ENCODE peak calls at places on chromosomes 2 and 18, in eight cellular contexts. One of them, this sample, is unnamed.

GRCh38 chr18:2111456-2111855 is 459.8 kb downstream of the METTL4 start:
- DNase-seq in adrenal gland: no peak
- DNase-seq in left lung: no peak
- DNase-seq in Calu3: no peak
- DNase-seq in Caco-2: no peak
- DNase-seq in neural crest cell: no peak
- DNase-seq in IMR-90: no peak
- DNase-seq in A549: no peak
- DNase-seq in this sample: peak

GRCh38 chr2:207041279-207041678 is 102.0 kb downstream of the CPO start:
- DNase-seq in adrenal gland: no peak
- DNase-seq in left lung: no peak
- DNase-seq in Calu3: no peak
- DNase-seq in Caco-2: no peak
- DNase-seq in neural crest cell: no peak
- DNase-seq in IMR-90: no peak
- DNase-seq in A549: no peak
- DNase-seq in this sample: peak

GRCh38 chr2:239275871-239276812 is 124.7 kb downstream of the HDAC4 start:
- DNase-seq in adrenal gland: peak
- DNase-seq in left lung: no peak
- DNase-seq in Calu3: no peak
- DNase-seq in Caco-2: no peak
- DNase-seq in neural crest cell: no peak
- DNase-seq in IMR-90: no peak
- DNase-seq in A549: peak
- DNase-seq in this sample: peak

GRCh38 chr2:217413193-217413592 is 553.3 kb upstream of the TNP1 start:
- DNase-seq in adrenal gland: no peak
- DNase-seq in left lung: no peak
- DNase-seq in Calu3: no peak
- DNase-seq in Caco-2: no peak
- DNase-seq in neural crest cell: no peak
- DNase-seq in IMR-90: no peak
- DNase-seq in A549: no peak
- DNase-seq in this sample: peak

GRCh38 chr2:239569401-239570090 is 168.7 kb upstream of the HDAC4 start:
- DNase-seq in adrenal gland: no peak
- DNase-seq in left lung: no peak
- DNase-seq in Calu3: no peak
- DNase-seq in Caco-2: no peak
- DNase-seq in neural crest cell: no peak
- DNase-seq in IMR-90: no peak
- DNase-seq in A549: no peak
- DNase-seq in this sample: no peak

GRCh38 chr2:69034122-69034521 is 21.1 kb downstream of the ANTXR1 start:
- DNase-seq in adrenal gland: no peak
- DNase-seq in left lung: no peak
- DNase-seq in Calu3: no peak
- DNase-seq in Caco-2: no peak
- DNase-seq in neural crest cell: no peak
- DNase-seq in IMR-90: no peak
- DNase-seq in A549: no peak
- DNase-seq in this sample: no peak

GRCh38 chr18:50751490-50751889 is 68.3 kb downstream of the MRO start:
- DNase-seq in adrenal gland: no peak
- DNase-seq in left lung: no peak
- DNase-seq in Calu3: no peak
- DNase-seq in Caco-2: no peak
- DNase-seq in neural crest cell: no peak
- DNase-seq in IMR-90: no peak
- DNase-seq in A549: no peak
- DNase-seq in this sample: no peak

GRCh38 chr2:143686585-143687164 is 557.5 kb downstream of the ARHGAP15 start:
- DNase-seq in adrenal gland: no peak
- DNase-seq in left lung: no peak
- DNase-seq in Calu3: peak
- DNase-seq in Caco-2: no peak
- DNase-seq in neural crest cell: no peak
- DNase-seq in IMR-90: peak
- DNase-seq in A549: peak
- DNase-seq in this sample: peak

GRCh38 chr18:12656671-12657047 is 1.2 kb downstream of the SPIRE1 start:
- DNase-seq in adrenal gland: no peak
- DNase-seq in left lung: no peak
- DNase-seq in Calu3: no peak
- DNase-seq in Caco-2: no peak
- DNase-seq in neural crest cell: no peak
- DNase-seq in IMR-90: peak
- DNase-seq in A549: no peak
- DNase-seq in this sample: peak

GRCh38 chr18:75213610-75214009 is 3.0 kb downstream of the TSHZ1 start:
- DNase-seq in adrenal gland: no peak
- DNase-seq in left lung: no peak
- DNase-seq in Calu3: no peak
- DNase-seq in Caco-2: no peak
- DNase-seq in neural crest cell: no peak
- DNase-seq in IMR-90: peak
- DNase-seq in A549: no peak
- DNase-seq in this sample: peak

GRCh38 chr2:28128281-28128950 is 237.9 kb downstream of the BABAM2 start:
- DNase-seq in adrenal gland: no peak
- DNase-seq in left lung: no peak
- DNase-seq in Calu3: no peak
- DNase-seq in Caco-2: no peak
- DNase-seq in neural crest cell: no peak
- DNase-seq in IMR-90: peak
- DNase-seq in A549: no peak
- DNase-seq in this sample: no peak

GRCh38 chr2:129709956-129710598 is 269.4 kb upstream of the RAB6C start:
- DNase-seq in adrenal gland: no peak
- DNase-seq in left lung: no peak
- DNase-seq in Calu3: no peak
- DNase-seq in Caco-2: no peak
- DNase-seq in neural crest cell: no peak
- DNase-seq in IMR-90: no peak
- DNase-seq in A549: no peak
- DNase-seq in this sample: no peak

GRCh38 chr2:42554392-42554791 is 14.0 kb upstream of the MTA3 start:
- DNase-seq in adrenal gland: no peak
- DNase-seq in left lung: no peak
- DNase-seq in Calu3: no peak
- DNase-seq in Caco-2: no peak
- DNase-seq in neural crest cell: no peak
- DNase-seq in IMR-90: no peak
- DNase-seq in A549: no peak
- DNase-seq in this sample: no peak

GRCh38 chr2:85753525-85754312 is at the start of gene ATOH8:
- DNase-seq in adrenal gland: peak
- DNase-seq in left lung: peak
- DNase-seq in Calu3: peak
- DNase-seq in Caco-2: peak
- DNase-seq in neural crest cell: peak
- DNase-seq in IMR-90: peak
- DNase-seq in A549: peak
- DNase-seq in this sample: peak

GRCh38 chr2:236712304-236712703 is 142.7 kb downstream of the ACKR3 start:
- DNase-seq in adrenal gland: no peak
- DNase-seq in left lung: no peak
- DNase-seq in Calu3: no peak
- DNase-seq in Caco-2: no peak
- DNase-seq in neural crest cell: no peak
- DNase-seq in IMR-90: peak
- DNase-seq in A549: peak
- DNase-seq in this sample: peak

GRCh38 chr2:203594541-203594940 is 59.4 kb upstream of the RAPH1 start:
- DNase-seq in adrenal gland: no peak
- DNase-seq in left lung: no peak
- DNase-seq in Calu3: no peak
- DNase-seq in Caco-2: no peak
- DNase-seq in neural crest cell: no peak
- DNase-seq in IMR-90: peak
- DNase-seq in A549: no peak
- DNase-seq in this sample: peak

GRCh38 chr2:206614825-206615224 is 27.5 kb upstream of the FAM237A start:
- DNase-seq in adrenal gland: no peak
- DNase-seq in left lung: no peak
- DNase-seq in Calu3: peak
- DNase-seq in Caco-2: no peak
- DNase-seq in neural crest cell: no peak
- DNase-seq in IMR-90: peak
- DNase-seq in A549: peak
- DNase-seq in this sample: no peak

GRCh38 chr2:71467180-71467815 is 13.9 kb downstream of the DYSF start:
- DNase-seq in adrenal gland: no peak
- DNase-seq in left lung: no peak
- DNase-seq in Calu3: no peak
- DNase-seq in Caco-2: no peak
- DNase-seq in neural crest cell: no peak
- DNase-seq in IMR-90: no peak
- DNase-seq in A549: no peak
- DNase-seq in this sample: no peak

GRCh38 chr2:71465356-71465755 is 12.0 kb downstream of the DYSF start:
- DNase-seq in adrenal gland: no peak
- DNase-seq in left lung: no peak
- DNase-seq in Calu3: no peak
- DNase-seq in Caco-2: peak
- DNase-seq in neural crest cell: no peak
- DNase-seq in IMR-90: no peak
- DNase-seq in A549: no peak
- DNase-seq in this sample: no peak

GRCh38 chr2:71465961-71466300 is 12.6 kb downstream of the DYSF start:
- DNase-seq in adrenal gland: no peak
- DNase-seq in left lung: no peak
- DNase-seq in Calu3: no peak
- DNase-seq in Caco-2: no peak
- DNase-seq in neural crest cell: no peak
- DNase-seq in IMR-90: no peak
- DNase-seq in A549: no peak
- DNase-seq in this sample: no peak

GRCh38 chr2:71468279-71469015 is 15.1 kb downstream of the DYSF start:
- DNase-seq in adrenal gland: no peak
- DNase-seq in left lung: no peak
- DNase-seq in Calu3: no peak
- DNase-seq in Caco-2: no peak
- DNase-seq in neural crest cell: no peak
- DNase-seq in IMR-90: no peak
- DNase-seq in A549: no peak
- DNase-seq in this sample: no peak

GRCh38 chr2:71466301-71467179 is 13.2 kb downstream of the DYSF start:
- DNase-seq in adrenal gland: peak
- DNase-seq in left lung: peak
- DNase-seq in Calu3: peak
- DNase-seq in Caco-2: peak
- DNase-seq in neural crest cell: peak
- DNase-seq in IMR-90: no peak
- DNase-seq in A549: peak
- DNase-seq in this sample: peak
- TF ChIP-seq CTCF in adrenal gland: no peak
- TF ChIP-seq CTCF in left lung: no peak
- TF ChIP-seq CTCF in Calu3: no peak
- TF ChIP-seq CTCF in Caco-2: no peak
- TF ChIP-seq CTCF in neural crest cell: no peak
- TF ChIP-seq CTCF in IMR-90: no peak
- TF ChIP-seq CTCF in A549: no peak
- TF ChIP-seq CTCF in this sample: no peak

GRCh38 chr18:9333441-9334350 is 877 bp upstream of the TWSG1 start:
- DNase-seq in adrenal gland: peak
- DNase-seq in left lung: no peak
- DNase-seq in Calu3: peak
- DNase-seq in Caco-2: peak
- DNase-seq in neural crest cell: peak
- DNase-seq in IMR-90: no peak
- DNase-seq in A549: no peak
- DNase-seq in this sample: no peak
- TF ChIP-seq CTCF in adrenal gland: no peak
- TF ChIP-seq CTCF in left lung: no peak
- TF ChIP-seq CTCF in Calu3: no peak
- TF ChIP-seq CTCF in Caco-2: no peak
- TF ChIP-seq CTCF in neural crest cell: no peak
- TF ChIP-seq CTCF in IMR-90: peak
- TF ChIP-seq CTCF in A549: no peak
- TF ChIP-seq CTCF in this sample: no peak

GRCh38 chr2:238129166-238130010 is 9.1 kb upstream of the KLHL30 start:
- DNase-seq in adrenal gland: no peak
- DNase-seq in left lung: no peak
- DNase-seq in Calu3: no peak
- DNase-seq in Caco-2: no peak
- DNase-seq in neural crest cell: no peak
- DNase-seq in IMR-90: no peak
- DNase-seq in A549: no peak
- DNase-seq in this sample: no peak

GRCh38 chr2:238128061-238129040 is 10.1 kb upstream of the KLHL30 start:
- DNase-seq in adrenal gland: no peak
- DNase-seq in left lung: no peak
- DNase-seq in Calu3: no peak
- DNase-seq in Caco-2: no peak
- DNase-seq in neural crest cell: no peak
- DNase-seq in IMR-90: no peak
- DNase-seq in A549: no peak
- DNase-seq in this sample: no peak

GRCh38 chr2:238126338-238126737 is 12.1 kb upstream of the KLHL30 start:
- DNase-seq in adrenal gland: no peak
- DNase-seq in left lung: no peak
- DNase-seq in Calu3: no peak
- DNase-seq in Caco-2: no peak
- DNase-seq in neural crest cell: no peak
- DNase-seq in IMR-90: no peak
- DNase-seq in A549: no peak
- DNase-seq in this sample: no peak

GRCh38 chr2:238126775-238127164 is 11.7 kb upstream of the KLHL30 start:
- DNase-seq in adrenal gland: no peak
- DNase-seq in left lung: no peak
- DNase-seq in Calu3: no peak
- DNase-seq in Caco-2: no peak
- DNase-seq in neural crest cell: no peak
- DNase-seq in IMR-90: no peak
- DNase-seq in A549: no peak
- DNase-seq in this sample: no peak

GRCh38 chr2:238127165-238128060 is 11.1 kb upstream of the KLHL30 start:
- DNase-seq in adrenal gland: no peak
- DNase-seq in left lung: no peak
- DNase-seq in Calu3: peak
- DNase-seq in Caco-2: no peak
- DNase-seq in neural crest cell: no peak
- DNase-seq in IMR-90: peak
- DNase-seq in A549: peak
- DNase-seq in this sample: peak
- TF ChIP-seq CTCF in adrenal gland: no peak
- TF ChIP-seq CTCF in left lung: no peak
- TF ChIP-seq CTCF in Calu3: no peak
- TF ChIP-seq CTCF in Caco-2: no peak
- TF ChIP-seq CTCF in neural crest cell: no peak
- TF ChIP-seq CTCF in IMR-90: no peak
- TF ChIP-seq CTCF in A549: no peak
- TF ChIP-seq CTCF in this sample: peak

DNA sequence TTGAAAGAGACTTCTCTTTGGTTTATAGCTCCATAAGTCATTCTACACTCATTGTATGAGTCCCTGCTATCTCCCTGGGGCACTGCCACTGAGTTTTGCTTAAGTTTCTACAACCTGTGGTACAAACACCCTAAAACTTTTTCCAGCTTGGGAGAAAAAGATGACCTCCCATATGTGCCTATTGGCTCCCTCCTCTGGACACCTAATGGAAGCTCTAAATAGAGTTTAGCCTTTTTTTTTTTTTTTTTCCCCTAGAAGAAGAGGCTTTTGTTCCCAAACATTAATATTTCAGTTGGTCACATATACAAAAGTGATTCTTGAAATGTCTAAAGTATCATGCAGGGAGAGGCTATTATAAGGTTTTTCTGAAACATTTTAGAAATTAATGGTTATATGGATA is 547.2 kb upstream of the TMEFF2 start:
- DNase-seq in adrenal gland: no peak
- DNase-seq in left lung: no peak
- DNase-seq in Calu3: no peak
- DNase-seq in Caco-2: no peak
- DNase-seq in neural crest cell: no peak
- DNase-seq in IMR-90: no peak
- DNase-seq in A549: peak
- DNase-seq in this sample: no peak
- TF ChIP-seq CTCF in adrenal gland: no peak
- TF ChIP-seq CTCF in left lung: no peak
- TF ChIP-seq CTCF in Calu3: no peak
- TF ChIP-seq CTCF in Caco-2: peak
- TF ChIP-seq CTCF in neural crest cell: peak
- TF ChIP-seq CTCF in IMR-90: no peak
- TF ChIP-seq CTCF in A549: peak
- TF ChIP-seq CTCF in this sample: no peak